ENCODE peak calls at places on chromosomes 11 and 22, in six cellular contexts. K, J, O, N, X and S are unnamed samples.

GRCh38 chr11:28346209-28346608 is 238.0 kb downstream of the METTL15 start:
- DNase-seq in J (no peak), N (no peak), X (no peak), K (no peak), O (no peak), S (no peak)

GRCh38 chr11:72814831-72815618 is 814 bp downstream of the ATG16L2 start:
- DNase-seq in N (peak; percentile 80), K (peak; percentile 81), X (no peak), J (no peak), O (no peak), S (no peak)

GRCh38 chr11:107648247-107648646 is 57.3 kb downstream of the ELMOD1 start:
- DNase-seq in O (no peak), K (no peak), X (no peak), N (no peak), J (no peak), S (no peak)

GRCh38 chr11:18775492-18776292 is 15.9 kb downstream of the PTPN5 start:
- DNase-seq in X (peak; percentile 28), N (no peak), J (peak; percentile 46), O (no peak), K (peak; percentile 89), S (peak; percentile 60)

GRCh38 chr22:44711236-44711560 is 9.2 kb downstream of the PRR5 start:
- DNase-seq in X (no peak), O (no peak), K (no peak), J (no peak), N (no peak), S (no peak)

GRCh38 chr22:43880743-43881055 is 11.1 kb downstream of the PNPLA5 start:
- DNase-seq in K (no peak), O (no peak), J (no peak), N (no peak), X (no peak), S (no peak)

GRCh38 chr22:49216579-49216978 is 611.1 kb downstream of the BRD1 start:
- DNase-seq in N (peak; percentile 17), O (no peak), J (no peak), X (peak; percentile 0), K (peak; percentile 1), S (peak; percentile 1)

GRCh38 chr11:112661571-112661970 is 299.6 kb upstream of the NCAM1 start:
- DNase-seq in J (no peak), X (no peak), N (no peak), O (no peak), K (no peak), S (no peak)

GRCh38 chr11:134557571-134558257 is 145.7 kb upstream of the B3GAT1 start:
- DNase-seq in J (no peak), O (no peak), N (no peak), K (no peak), X (no peak), S (no peak)

GRCh38 chr11:134452026-134452848 is 40.2 kb upstream of the B3GAT1 start:
- DNase-seq in O (no peak), X (no peak), K (no peak), N (peak; percentile 52), J (no peak), S (no peak)

GRCh38 chr22:29255064-29255621 is 12.6 kb downstream of the RHBDD3 start:
- DNase-seq in K (no peak), O (no peak), X (no peak), J (no peak), N (peak; percentile 29), S (no peak)

GRCh38 chr22:20641919-20642579 is 131.9 kb upstream of the SERPIND1 start:
- DNase-seq in J (no peak), X (no peak), K (no peak), N (no peak), O (no peak), S (no peak)

GRCh38 chr11:61152816-61153592 is 8.2 kb downstream of the VPS37C start:
- DNase-seq in K (no peak), X (no peak), O (no peak), N (peak; percentile 59), J (no peak), S (no peak)

GRCh38 chr11:117998201-117998579 is 12.0 kb downstream of the IL10RA start:
- DNase-seq in X (no peak), N (no peak), O (no peak), J (no peak), K (no peak), S (no peak)

GRCh38 chr11:1415631-1416030 is 25.9 kb downstream of the BRSK2 start:
- DNase-seq in N (no peak), J (no peak), K (no peak), X (no peak), O (no peak), S (peak; percentile 61)

GRCh38 chr11:1422481-1422880 is 32.7 kb downstream of the BRSK2 start:
- DNase-seq in O (no peak), N (no peak), K (no peak), J (no peak), X (no peak), S (no peak)

GRCh38 chr11:1421291-1421690 is 31.6 kb downstream of the BRSK2 start:
- DNase-seq in N (no peak), X (no peak), K (no peak), J (no peak), O (no peak), S (peak; percentile 47)

GRCh38 chr11:1422981-1423380 is 33.2 kb downstream of the BRSK2 start:
- DNase-seq in O (no peak), J (no peak), X (no peak), K (no peak), N (no peak), S (peak; percentile 54)

DNA sequence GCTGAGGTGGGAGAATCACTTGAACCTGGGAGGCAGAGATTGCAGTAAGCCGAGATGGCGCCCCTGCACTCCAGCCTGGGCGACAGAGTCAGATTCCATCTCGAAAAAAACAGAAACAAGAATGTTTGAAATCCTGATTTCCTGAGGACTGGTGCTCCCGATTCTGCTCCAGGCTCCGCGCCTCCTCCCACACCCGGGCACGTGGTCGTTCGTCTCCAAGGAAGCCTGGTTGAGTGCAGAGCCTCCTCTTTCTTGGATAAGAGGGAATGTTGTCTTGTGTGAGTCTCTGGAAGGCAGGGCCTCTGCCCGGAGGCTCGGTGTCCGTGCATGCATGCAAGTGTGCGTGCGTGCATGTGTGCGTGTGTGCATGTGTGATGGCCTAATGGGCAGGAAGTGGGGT is 30.1 kb downstream of the BRSK2 start:
- DNase-seq in X (no peak), K (no peak), O (no peak), J (no peak), N (no peak), S (no peak)
- H3K9me3 ChIP-seq in X (peaks cover 49% of the 10 kb centered on the region), K (peaks cover 25% of the 10 kb centered on the region), O (peaks cover 88% of the 10 kb centered on the region), J (peaks cover 5% of the 10 kb centered on the region), N (peaks cover 12% of the 10 kb centered on the region), S (peaks cover 28% of the 10 kb centered on the region)

GRCh38 chr11:44136176-44136945 is 40.9 kb downstream of the EXT2 start:
- DNase-seq in J (no peak), O (no peak), K (no peak), X (no peak), N (no peak), S (no peak)
- H3K9me3 ChIP-seq in J (no peaks in the 10 kb centered on the region), O (no peaks in the 10 kb centered on the region), K (no peaks in the 10 kb centered on the region), X (no peaks in the 10 kb centered on the region), N (no peaks in the 10 kb centered on the region), S (no peaks in the 10 kb centered on the region)

GRCh38 chr22:47850644-47851151 is 1088.2 kb downstream of the TBC1D22A start:
- DNase-seq in O (no peak), J (no peak), X (no peak), N (no peak), K (no peak), S (no peak)
- H3K9me3 ChIP-seq in O (peaks cover 50% of the 10 kb centered on the region), J (no peaks in the 10 kb centered on the region), X (no peaks in the 10 kb centered on the region), N (no peaks in the 10 kb centered on the region), K (no peaks in the 10 kb centered on the region), S (no peaks in the 10 kb centered on the region)

DNA sequence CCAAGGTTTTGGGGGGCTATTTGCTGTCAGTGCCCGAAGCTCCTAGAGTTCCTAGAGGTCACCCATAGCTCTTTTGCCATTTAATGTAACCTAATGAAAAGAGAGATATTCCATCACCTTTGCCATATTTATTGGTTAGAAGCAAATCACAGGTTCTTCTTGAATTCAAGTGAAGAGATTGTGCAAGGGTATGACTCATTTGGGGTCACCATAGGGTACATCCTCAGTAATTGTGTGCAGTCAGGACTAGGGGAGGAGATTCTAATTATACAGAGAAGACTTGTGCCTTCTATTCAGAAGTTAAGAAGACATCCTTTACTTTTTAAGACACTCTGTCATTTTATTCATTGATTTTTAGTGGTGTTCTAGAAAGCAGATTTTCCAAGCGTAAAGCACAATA is 6.9 kb upstream of the PRAME start:
- DNase-seq in N (no peak), O (no peak), J (no peak), X (no peak), K (no peak), S (no peak)
- H3K9me3 ChIP-seq in N (no peaks in the 10 kb centered on the region), O (no peaks in the 10 kb centered on the region), J (no peaks in the 10 kb centered on the region), X (peaks cover 7% of the 10 kb centered on the region), K (no peaks in the 10 kb centered on the region), S (no peaks in the 10 kb centered on the region)

DNA sequence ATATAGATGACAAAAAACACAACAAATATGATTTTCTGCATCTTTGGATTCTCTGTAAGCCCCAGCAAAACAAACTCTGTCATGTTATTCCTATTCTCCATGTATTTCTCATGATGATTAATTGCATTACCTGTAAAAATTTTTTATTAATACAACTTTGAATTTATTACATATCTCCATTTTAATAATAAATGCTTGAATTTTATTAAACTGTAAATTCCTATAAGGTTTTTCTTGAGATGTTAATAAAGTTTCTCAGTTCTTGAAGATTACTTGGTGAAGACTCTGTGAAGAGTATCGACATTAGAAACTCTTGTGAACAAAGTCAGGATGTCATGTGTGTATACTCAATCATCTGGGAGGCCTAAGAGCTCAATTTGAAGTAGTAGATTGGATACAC is at the start of gene OR4C46:
- DNase-seq in X (no peak), K (no peak), O (no peak), N (no peak), J (no peak), S (no peak)
- H3K9me3 ChIP-seq in X (peaks cover 16% of the 10 kb centered on the region), K (no peaks in the 10 kb centered on the region), O (peaks cover 10% of the 10 kb centered on the region), N (no peaks in the 10 kb centered on the region), J (no peaks in the 10 kb centered on the region), S (peaks cover 5% of the 10 kb centered on the region)

GRCh38 chr22:46038516-46039430 is 61.8 kb upstream of the WNT7B start:
- DNase-seq in N (peak; percentile 62), X (no peak), K (peak; percentile 74), O (no peak), J (no peak), S (no peak)
- H3K9me3 ChIP-seq in N (no peaks in the 10 kb centered on the region), X (no peaks in the 10 kb centered on the region), K (no peaks in the 10 kb centered on the region), O (no peaks in the 10 kb centered on the region), J (no peaks in the 10 kb centered on the region), S (no peaks in the 10 kb centered on the region)